ENCODE peak calls at places on chromosomes 5 and 9, in ten cellular contexts. One of them, this sample, is unnamed.

GRCh38 chr5:57171818-57172465 is 1.9 kb upstream of the GPBP1 start:
- DNase-seq in stimulated activated CD4-positive, alpha-beta T cell treated with anti-CD3 and anti-CD28 coated beads, Interleukin-2, amount 100 ng/mL, for 48 hours: peak
- DNase-seq in activated CD8-positive, alpha-beta memory T cell treated with anti-CD3 and anti-CD28 coated beads for 1 hour: no peak
- DNase-seq in SW480: peak
- DNase-seq in NCI-H460: no peak
- DNase-seq in psoas muscle: no peak
- DNase-seq in activated CD4-positive, alpha-beta T cell treated with anti-CD3 and anti-CD28 coated beads for 24 hours: no peak
- DNase-seq in lower lobe of right lung: no peak
- DNase-seq in cardiac fibroblast: no peak
- DNase-seq in stimulated activated CD8-positive, alpha-beta memory T cell treated with anti-CD3 and anti-CD28 coated beads, Interleukin-7, amount 100 ng/mL, for 1 hour: no peak
- DNase-seq in this sample: no peak

GRCh38 chr5:89313044-89313443 is 430.1 kb upstream of the MEF2C start:
- DNase-seq in activated CD4-positive, alpha-beta T cell treated with anti-CD3 and anti-CD28 coated beads for 24 hours: no peak
- DNase-seq in NCI-H460: no peak
- DNase-seq in activated CD8-positive, alpha-beta memory T cell treated with anti-CD3 and anti-CD28 coated beads for 1 hour: no peak
- DNase-seq in stimulated activated CD8-positive, alpha-beta memory T cell treated with anti-CD3 and anti-CD28 coated beads, Interleukin-7, amount 100 ng/mL, for 1 hour: no peak
- DNase-seq in lower lobe of right lung: no peak
- DNase-seq in SW480: no peak
- DNase-seq in stimulated activated CD4-positive, alpha-beta T cell treated with anti-CD3 and anti-CD28 coated beads, Interleukin-2, amount 100 ng/mL, for 48 hours: no peak
- DNase-seq in cardiac fibroblast: peak
- DNase-seq in psoas muscle: no peak
- DNase-seq in this sample: no peak

GRCh38 chr5:141811287-141812155 is 66.7 kb downstream of the PCDH1 start:
- DNase-seq in cardiac fibroblast: no peak
- DNase-seq in NCI-H460: no peak
- DNase-seq in activated CD4-positive, alpha-beta T cell treated with anti-CD3 and anti-CD28 coated beads for 24 hours: no peak
- DNase-seq in stimulated activated CD4-positive, alpha-beta T cell treated with anti-CD3 and anti-CD28 coated beads, Interleukin-2, amount 100 ng/mL, for 48 hours: peak
- DNase-seq in psoas muscle: no peak
- DNase-seq in activated CD8-positive, alpha-beta memory T cell treated with anti-CD3 and anti-CD28 coated beads for 1 hour: no peak
- DNase-seq in lower lobe of right lung: no peak
- DNase-seq in stimulated activated CD8-positive, alpha-beta memory T cell treated with anti-CD3 and anti-CD28 coated beads, Interleukin-7, amount 100 ng/mL, for 1 hour: no peak
- DNase-seq in SW480: peak
- DNase-seq in this sample: peak

GRCh38 chr9:110744753-110745522 is 76.3 kb downstream of the MUSK start:
- DNase-seq in activated CD4-positive, alpha-beta T cell treated with anti-CD3 and anti-CD28 coated beads for 24 hours: no peak
- DNase-seq in stimulated activated CD8-positive, alpha-beta memory T cell treated with anti-CD3 and anti-CD28 coated beads, Interleukin-7, amount 100 ng/mL, for 1 hour: no peak
- DNase-seq in cardiac fibroblast: peak
- DNase-seq in NCI-H460: peak
- DNase-seq in activated CD8-positive, alpha-beta memory T cell treated with anti-CD3 and anti-CD28 coated beads for 1 hour: no peak
- DNase-seq in SW480: peak
- DNase-seq in stimulated activated CD4-positive, alpha-beta T cell treated with anti-CD3 and anti-CD28 coated beads, Interleukin-2, amount 100 ng/mL, for 48 hours: no peak
- DNase-seq in lower lobe of right lung: no peak
- DNase-seq in psoas muscle: peak
- DNase-seq in this sample: no peak

GRCh38 chr9:81022177-81022576 is 667.2 kb downstream of the TLE1 start:
- DNase-seq in cardiac fibroblast: peak
- DNase-seq in activated CD8-positive, alpha-beta memory T cell treated with anti-CD3 and anti-CD28 coated beads for 1 hour: no peak
- DNase-seq in psoas muscle: no peak
- DNase-seq in lower lobe of right lung: no peak
- DNase-seq in activated CD4-positive, alpha-beta T cell treated with anti-CD3 and anti-CD28 coated beads for 24 hours: no peak
- DNase-seq in stimulated activated CD8-positive, alpha-beta memory T cell treated with anti-CD3 and anti-CD28 coated beads, Interleukin-7, amount 100 ng/mL, for 1 hour: no peak
- DNase-seq in NCI-H460: no peak
- DNase-seq in stimulated activated CD4-positive, alpha-beta T cell treated with anti-CD3 and anti-CD28 coated beads, Interleukin-2, amount 100 ng/mL, for 48 hours: no peak
- DNase-seq in SW480: no peak
- DNase-seq in this sample: no peak

GRCh38 chr5:42970636-42971559 is 69.2 kb downstream of the ANXA2R start:
- DNase-seq in cardiac fibroblast: peak
- DNase-seq in activated CD4-positive, alpha-beta T cell treated with anti-CD3 and anti-CD28 coated beads for 24 hours: no peak
- DNase-seq in NCI-H460: peak
- DNase-seq in SW480: no peak
- DNase-seq in stimulated activated CD4-positive, alpha-beta T cell treated with anti-CD3 and anti-CD28 coated beads, Interleukin-2, amount 100 ng/mL, for 48 hours: no peak
- DNase-seq in lower lobe of right lung: no peak
- DNase-seq in stimulated activated CD8-positive, alpha-beta memory T cell treated with anti-CD3 and anti-CD28 coated beads, Interleukin-7, amount 100 ng/mL, for 1 hour: no peak
- DNase-seq in psoas muscle: no peak
- DNase-seq in activated CD8-positive, alpha-beta memory T cell treated with anti-CD3 and anti-CD28 coated beads for 1 hour: no peak
- DNase-seq in this sample: no peak

GRCh38 chr9:32723801-32724200 is 59.5 kb upstream of the TMEM215 start:
- DNase-seq in stimulated activated CD4-positive, alpha-beta T cell treated with anti-CD3 and anti-CD28 coated beads, Interleukin-2, amount 100 ng/mL, for 48 hours: no peak
- DNase-seq in stimulated activated CD8-positive, alpha-beta memory T cell treated with anti-CD3 and anti-CD28 coated beads, Interleukin-7, amount 100 ng/mL, for 1 hour: no peak
- DNase-seq in activated CD8-positive, alpha-beta memory T cell treated with anti-CD3 and anti-CD28 coated beads for 1 hour: no peak
- DNase-seq in SW480: no peak
- DNase-seq in NCI-H460: no peak
- DNase-seq in activated CD4-positive, alpha-beta T cell treated with anti-CD3 and anti-CD28 coated beads for 24 hours: no peak
- DNase-seq in psoas muscle: no peak
- DNase-seq in lower lobe of right lung: no peak
- DNase-seq in cardiac fibroblast: no peak
- DNase-seq in this sample: no peak

GRCh38 chr9:129436751-129437625 is 183.9 kb downstream of the C9orf50 start:
- DNase-seq in activated CD4-positive, alpha-beta T cell treated with anti-CD3 and anti-CD28 coated beads for 24 hours: no peak
- DNase-seq in cardiac fibroblast: peak
- DNase-seq in psoas muscle: peak
- DNase-seq in activated CD8-positive, alpha-beta memory T cell treated with anti-CD3 and anti-CD28 coated beads for 1 hour: no peak
- DNase-seq in SW480: peak
- DNase-seq in lower lobe of right lung: peak
- DNase-seq in stimulated activated CD4-positive, alpha-beta T cell treated with anti-CD3 and anti-CD28 coated beads, Interleukin-2, amount 100 ng/mL, for 48 hours: no peak
- DNase-seq in NCI-H460: peak
- DNase-seq in stimulated activated CD8-positive, alpha-beta memory T cell treated with anti-CD3 and anti-CD28 coated beads, Interleukin-7, amount 100 ng/mL, for 1 hour: no peak
- DNase-seq in this sample: no peak

GRCh38 chr9:95940265-95940664 is 64.8 kb downstream of the ERCC6L2 start:
- DNase-seq in activated CD4-positive, alpha-beta T cell treated with anti-CD3 and anti-CD28 coated beads for 24 hours: no peak
- DNase-seq in psoas muscle: no peak
- DNase-seq in stimulated activated CD4-positive, alpha-beta T cell treated with anti-CD3 and anti-CD28 coated beads, Interleukin-2, amount 100 ng/mL, for 48 hours: no peak
- DNase-seq in stimulated activated CD8-positive, alpha-beta memory T cell treated with anti-CD3 and anti-CD28 coated beads, Interleukin-7, amount 100 ng/mL, for 1 hour: no peak
- DNase-seq in activated CD8-positive, alpha-beta memory T cell treated with anti-CD3 and anti-CD28 coated beads for 1 hour: no peak
- DNase-seq in SW480: no peak
- DNase-seq in lower lobe of right lung: no peak
- DNase-seq in NCI-H460: no peak
- DNase-seq in cardiac fibroblast: peak
- DNase-seq in this sample: no peak

GRCh38 chr5:20617876-20618275 is 629.9 kb upstream of the CDH18 start:
- DNase-seq in NCI-H460: no peak
- DNase-seq in activated CD8-positive, alpha-beta memory T cell treated with anti-CD3 and anti-CD28 coated beads for 1 hour: no peak
- DNase-seq in cardiac fibroblast: no peak
- DNase-seq in SW480: no peak
- DNase-seq in psoas muscle: no peak
- DNase-seq in stimulated activated CD4-positive, alpha-beta T cell treated with anti-CD3 and anti-CD28 coated beads, Interleukin-2, amount 100 ng/mL, for 48 hours: no peak
- DNase-seq in activated CD4-positive, alpha-beta T cell treated with anti-CD3 and anti-CD28 coated beads for 24 hours: no peak
- DNase-seq in lower lobe of right lung: no peak
- DNase-seq in stimulated activated CD8-positive, alpha-beta memory T cell treated with anti-CD3 and anti-CD28 coated beads, Interleukin-7, amount 100 ng/mL, for 1 hour: no peak
- DNase-seq in this sample: no peak

GRCh38 chr9:27491164-27491563 is 32.9 kb upstream of the IFNK start:
- DNase-seq in stimulated activated CD4-positive, alpha-beta T cell treated with anti-CD3 and anti-CD28 coated beads, Interleukin-2, amount 100 ng/mL, for 48 hours: no peak
- DNase-seq in activated CD8-positive, alpha-beta memory T cell treated with anti-CD3 and anti-CD28 coated beads for 1 hour: no peak
- DNase-seq in cardiac fibroblast: peak
- DNase-seq in activated CD4-positive, alpha-beta T cell treated with anti-CD3 and anti-CD28 coated beads for 24 hours: no peak
- DNase-seq in stimulated activated CD8-positive, alpha-beta memory T cell treated with anti-CD3 and anti-CD28 coated beads, Interleukin-7, amount 100 ng/mL, for 1 hour: no peak
- DNase-seq in NCI-H460: no peak
- DNase-seq in lower lobe of right lung: no peak
- DNase-seq in psoas muscle: no peak
- DNase-seq in SW480: no peak
- DNase-seq in this sample: no peak

GRCh38 chr9:110583237-110583636 is 3.7 kb upstream of the SVEP1 start:
- DNase-seq in SW480: peak
- DNase-seq in stimulated activated CD4-positive, alpha-beta T cell treated with anti-CD3 and anti-CD28 coated beads, Interleukin-2, amount 100 ng/mL, for 48 hours: no peak
- DNase-seq in activated CD8-positive, alpha-beta memory T cell treated with anti-CD3 and anti-CD28 coated beads for 1 hour: no peak
- DNase-seq in cardiac fibroblast: peak
- DNase-seq in lower lobe of right lung: no peak
- DNase-seq in stimulated activated CD8-positive, alpha-beta memory T cell treated with anti-CD3 and anti-CD28 coated beads, Interleukin-7, amount 100 ng/mL, for 1 hour: no peak
- DNase-seq in activated CD4-positive, alpha-beta T cell treated with anti-CD3 and anti-CD28 coated beads for 24 hours: no peak
- DNase-seq in psoas muscle: no peak
- DNase-seq in NCI-H460: peak
- DNase-seq in this sample: no peak